ENCODE peak calls at places on chromosomes 1 and 21, in six cellular contexts. J is aorta, V is neural progenitor cell, M is SJSA1, N is A549, I is Panc1. L is an unnamed sample.

GRCh38 chr1:81706650-81707435 is 93.9 kb upstream of the ADGRL2 start:
- DNase-seq in I (no peak), M (peak; percentile 72), J (no peak), V (no peak), N (no peak), L (no peak)

GRCh38 chr1:151612506-151613274 is 840 bp downstream of the SNX27 start:
- DNase-seq in I (no peak), J (peak; percentile 59), V (peak; percentile 63), M (no peak), N (peak; percentile 26), L (no peak)

GRCh38 chr1:94036721-94037120 is 84.2 kb downstream of the ABCA4 start:
- DNase-seq in M (peak; percentile 39), J (no peak), N (no peak), I (no peak), V (no peak), L (no peak)

GRCh38 chr1:12601690-12602632 is 16.0 kb downstream of the DHRS3 start:
- DNase-seq in M (peak; percentile 64), J (peak; percentile 93), I (no peak), N (peak; percentile 61), V (peak; percentile 38), L (no peak)

GRCh38 chr1:109918671-109919070 is 8.0 kb downstream of the CSF1 start:
- DNase-seq in I (no peak), M (no peak), N (no peak), J (no peak), V (no peak), L (peak; percentile 22)

GRCh38 chr1:42736152-42736551 is 3.9 kb downstream of the CLDN19 start:
- DNase-seq in J (no peak), N (peak; percentile 21), V (peak; percentile 32), I (no peak), M (no peak), L (no peak)

GRCh38 chr21:37562920-37563640 is 196.5 kb downstream of the DYRK1A start:
- DNase-seq in M (no peak), N (no peak), V (no peak), J (peak; percentile 64), I (no peak), L (peak; percentile 43)

GRCh38 chr1:221234821-221235220 is 355.6 kb downstream of the HLX start:
- DNase-seq in I (no peak), V (no peak), N (no peak), M (no peak), J (no peak), L (no peak)

GRCh38 chr1:20365421-20366075 is 74.9 kb downstream of the VWA5B1 start:
- DNase-seq in V (no peak), I (no peak), M (no peak), J (no peak), N (no peak), L (no peak)

GRCh38 chr21:42770717-42771502 is 108.4 kb downstream of the WDR4 start:
- DNase-seq in M (no peak), N (no peak), J (no peak), I (no peak), V (no peak), L (peak; percentile 53)

GRCh38 chr1:31707711-31708110 is 3.9 kb upstream of the COL16A1 start:
- DNase-seq in M (peak; percentile 76), I (no peak), J (no peak), V (no peak), N (no peak), L (no peak)

GRCh38 chr1:167173516-167174184 is 47.0 kb upstream of the POU2F1 start:
- DNase-seq in M (peak; percentile 33), J (no peak), N (no peak), I (no peak), V (peak; percentile 65), L (no peak)

GRCh38 chr1:1050577-1051052 is 23.5 kb downstream of the RNF223 start:
- DNase-seq in J (no peak), M (no peak), V (no peak), I (no peak), N (no peak), L (no peak)

GRCh38 chr1:66207484-66207883 is 326.5 kb upstream of the SGIP1 start:
- DNase-seq in M (no peak), J (no peak), I (no peak), V (no peak), N (peak; percentile 47), L (no peak)

GRCh38 chr1:117416546-117417117 is 49.4 kb downstream of the MAN1A2 start:
- DNase-seq in N (no peak), M (no peak), I (no peak), V (no peak), J (no peak), L (no peak)

GRCh38 chr1:204041232-204041767 is 31.6 kb upstream of the SOX13 start:
- DNase-seq in M (no peak), J (no peak), I (no peak), V (no peak), N (no peak), L (no peak)

GRCh38 chr1:228963795-228964177 is 228.5 kb downstream of the RHOU start:
- DNase-seq in M (no peak), J (peak; percentile 67), I (no peak), V (no peak), N (no peak), L (no peak)

GRCh38 chr1:228818928-228819632 is 83.8 kb downstream of the RHOU start:
- DNase-seq in V (no peak), J (no peak), N (no peak), M (no peak), I (no peak), L (no peak)

GRCh38 chr1:45412899-45413298 is 72.7 kb upstream of the MUTYH start:
- DNase-seq in I (no peak), N (no peak), V (no peak), M (no peak), J (no peak), L (no peak)

GRCh38 chr1:201260648-201261311 is 22.5 kb upstream of the PKP1 start:
- DNase-seq in N (no peak), I (no peak), M (no peak), V (no peak), J (no peak), L (no peak)

GRCh38 chr21:36532769-36533467 is 53.0 kb upstream of the CLDN14 start:
- DNase-seq in I (no peak), N (no peak), J (no peak), V (no peak), M (no peak), L (no peak)

GRCh38 chr1:38088366-38088765 is 41.8 kb upstream of the POU3F1 start:
- DNase-seq in V (peak; percentile 57), N (peak; percentile 11), I (no peak), M (no peak), J (no peak), L (no peak)

GRCh38 chr1:47951026-47951425 is 46.2 kb downstream of the TRABD2B start:
- DNase-seq in V (no peak), I (no peak), N (no peak), M (no peak), J (no peak), L (no peak)

GRCh38 chr1:114668373-114668772 is 1.5 kb downstream of the DENND2C start:
- DNase-seq in I (no peak), J (no peak), N (no peak), M (no peak), V (no peak), L (no peak)
- H3K4me3 ChIP-seq in I (no peak overlapping the region), J (no peak overlapping the region), N (no peak overlapping the region), M (no peak overlapping the region), V (no peak overlapping the region), L (no peak overlapping the region)

GRCh38 chr1:29238601-29238964 is 2.3 kb downstream of the PTPRU start:
- DNase-seq in M (no peak), I (no peak), N (no peak), V (no peak), J (no peak), L (no peak)
- H3K4me3 ChIP-seq in M (no peak overlapping the region), I (no peak overlapping the region), N (no peak overlapping the region), V (peak overlapping the region; percentile 56), J (no peak overlapping the region), L (peak overlapping the region; percentile 55)

GRCh38 chr1:13751458-13751871 is 51.5 kb downstream of the PRDM2 start:
- DNase-seq in J (no peak), I (no peak), N (no peak), M (no peak), V (no peak), L (no peak)

GRCh38 chr1:13748610-13749505 is 48.9 kb downstream of the PRDM2 start:
- DNase-seq in V (peak; percentile 98), J (peak; percentile 98), N (peak; percentile 92), M (peak; percentile 92), I (no peak), L (peak; percentile 97)

GRCh38 chr1:13752852-13753251 is 52.9 kb downstream of the PRDM2 start:
- DNase-seq in J (no peak), V (no peak), M (no peak), I (no peak), N (no peak), L (no peak)

GRCh38 chr1:13751985-13752384 is 52.0 kb downstream of the PRDM2 start:
- DNase-seq in J (no peak), V (no peak), I (no peak), M (no peak), N (no peak), L (no peak)

GRCh38 chr1:13749543-13750307 is 49.7 kb downstream of the PRDM2 start:
- DNase-seq in M (peak; percentile 44), V (peak; percentile 82), J (peak; percentile 79), N (peak; percentile 33), I (no peak), L (peak; percentile 95)
- H3K4me3 ChIP-seq in M (peak overlapping the region; percentile 84), V (peak overlapping the region; percentile 97), J (peak overlapping the region; percentile 95), N (peak overlapping the region; percentile 99), I (peak overlapping the region; percentile 91), L (peak overlapping the region; percentile 70)

GRCh38 chr1:172955161-172955821 is 95.5 kb downstream of the TNFSF18 start:
- DNase-seq in V (no peak), M (peak; percentile 54), I (no peak), N (no peak), J (no peak), L (no peak)
- H3K4me3 ChIP-seq in V (no peak overlapping the region), M (no peak overlapping the region), I (no peak overlapping the region), N (no peak overlapping the region), J (no peak overlapping the region), L (no peak overlapping the region)

GRCh38 chr1:150148834-150149489 is 754 bp upstream of the PLEKHO1 start:
- DNase-seq in M (no peak), I (no peak), J (no peak), V (peak; percentile 28), N (no peak), L (no peak)
- H3K4me3 ChIP-seq in M (peak overlapping the region; percentile 75), I (peak overlapping the region; percentile 66), J (peak overlapping the region; percentile 100), V (peak overlapping the region; percentile 95), N (peak overlapping the region; percentile 94), L (peak overlapping the region; percentile 47)

DNA sequence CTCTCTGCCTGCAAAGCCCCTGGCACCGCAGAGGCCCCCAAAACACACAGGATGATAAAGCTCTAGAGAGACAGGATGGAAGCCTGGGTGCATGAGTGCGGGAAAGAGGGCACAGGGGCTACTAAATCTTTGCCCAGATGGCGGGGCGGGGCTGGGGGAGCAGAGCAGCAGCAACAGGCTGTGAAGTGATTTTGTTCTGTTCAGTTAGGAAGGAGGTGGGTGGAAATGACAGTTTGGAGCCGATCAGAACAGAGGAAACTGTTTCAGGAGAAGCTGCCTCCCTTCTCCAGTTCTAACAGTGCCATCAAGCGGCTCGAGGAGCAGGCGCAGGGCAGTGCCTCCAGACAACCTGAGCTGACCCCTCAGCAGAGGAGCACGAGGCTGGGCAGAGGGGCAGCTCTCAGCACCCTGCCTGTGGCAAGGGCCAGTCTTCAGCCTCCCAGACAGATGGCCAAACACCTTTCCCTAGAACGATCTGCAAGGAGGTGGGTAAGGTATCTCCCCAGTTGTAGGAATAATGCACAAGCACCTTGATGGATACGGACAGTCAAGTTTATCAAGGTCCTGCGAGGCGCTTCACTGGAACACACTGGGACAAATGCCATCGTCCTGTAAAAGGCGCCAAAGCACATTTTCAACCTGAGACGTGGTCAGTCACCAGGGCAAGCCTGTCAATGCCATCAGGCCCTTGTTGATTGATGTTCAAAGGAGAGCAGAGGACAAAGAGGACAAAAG is 44.9 kb downstream of the TOMM20 start:
- DNase-seq in J (peak; percentile 91), V (peak; percentile 90), I (no peak), M (peak; percentile 87), N (peak; percentile 94), L (peak; percentile 86)
- H3K4me3 ChIP-seq in J (no peak overlapping the region), V (no peak overlapping the region), I (no peak overlapping the region), M (no peak overlapping the region), N (no peak overlapping the region), L (peak overlapping the region; percentile 18)